ENCODE peak calls at places on chromosomes 6 and 20, in seven cellular contexts. M is H9, W is IMR-90, V is mesenchymal stem cell, F is mesendoderm, I is H1, S is trophoblast cell. A is an unnamed sample.

GRCh38 chr6:19857139-19857538 is 20.0 kb downstream of the ID4 start:
- DNase-seq in M (no peak), W (no peak), V (no peak), F (no peak), I (no peak), S (no peak), A (no peak)

GRCh38 chr20:38377039-38377715 is 30.9 kb downstream of the LBP start:
- DNase-seq in M (no peak), W (no peak), V (no peak), F (no peak), I (no peak), S (no peak), A (no peak)

GRCh38 chr6:114714836-114715507 is 372.1 kb upstream of the HS3ST5 start:
- DNase-seq in M (no peak), W (no peak), V (no peak), F (no peak), I (no peak), S (no peak), A (no peak)

GRCh38 chr6:75296811-75297779 is 12.5 kb upstream of the TMEM30A start:
- DNase-seq in M (no peak), W (peak; percentile 71), V (peak; percentile 75), F (peak; percentile 76), I (no peak), S (peak; percentile 85), A (peak; percentile 68)

GRCh38 chr20:53643031-53643832 is 49.6 kb upstream of the ZNF217 start:
- DNase-seq in M (no peak), W (peak; percentile 80), V (peak; percentile 84), F (peak; percentile 5), I (no peak), S (peak; percentile 79), A (no peak)

GRCh38 chr20:37938181-37938775 is 35.4 kb downstream of the VSTM2L start:
- DNase-seq in M (no peak), W (no peak), V (no peak), F (no peak), I (no peak), S (no peak), A (no peak)

GRCh38 chr6:123439371-123439770 is 197.4 kb downstream of the TRDN start:
- DNase-seq in M (no peak), W (no peak), V (no peak), F (no peak), I (no peak), S (no peak), A (no peak)

GRCh38 chr20:56515657-56516381 is 8.7 kb upstream of the FAM209A start:
- DNase-seq in M (no peak), W (peak; percentile 29), V (peak; percentile 19), F (no peak), I (no peak), S (peak; percentile 18), A (no peak)

GRCh38 chr6:137000825-137001224 is 43.9 kb downstream of the IL20RA start:
- DNase-seq in M (no peak), W (no peak), V (no peak), F (no peak), I (no peak), S (no peak), A (no peak)

GRCh38 chr6:143059616-143060353 is 904 bp upstream of the AIG1 start:
- DNase-seq in M (peak; percentile 37), W (peak; percentile 87), V (peak; percentile 89), F (peak; percentile 55), I (no peak), S (peak; percentile 78), A (no peak)

GRCh38 chr6:63565058-63565726 is 7.1 kb upstream of the LOC128125822 start:
- DNase-seq in M (no peak), W (no peak), V (peak; percentile 45), F (no peak), I (no peak), S (peak; percentile 58), A (no peak)

GRCh38 chr6:167709196-167709595 is 117.5 kb upstream of the AFDN start:
- DNase-seq in M (no peak), W (no peak), V (no peak), F (no peak), I (no peak), S (no peak), A (no peak)

GRCh38 chr20:46713957-46714834 is 4.7 kb downstream of the SLC2A10 start:
- DNase-seq in M (no peak), W (no peak), V (no peak), F (no peak), I (no peak), S (no peak), A (no peak)

GRCh38 chr6:45946887-45947286 is 68.8 kb downstream of the CLIC5 start:
- DNase-seq in M (no peak), W (peak; percentile 12), V (peak; percentile 37), F (no peak), I (no peak), S (peak; percentile 37), A (no peak)

GRCh38 chr6:112502348-112503130 is 155.4 kb downstream of the RFPL4B start:
- DNase-seq in M (no peak), W (peak; percentile 41), V (peak; percentile 47), F (peak; percentile 11), I (no peak), S (peak; percentile 23), A (no peak)

GRCh38 chr20:36784900-36785299 is 11.3 kb upstream of the DSN1 start:
- DNase-seq in M (no peak), W (peak; percentile 39), V (no peak), F (no peak), I (no peak), S (no peak), A (no peak)

GRCh38 chr20:62762376-62762775 is 33.9 kb upstream of the MRGBP start:
- DNase-seq in M (no peak), W (no peak), V (no peak), F (no peak), I (no peak), S (no peak), A (no peak)
- H2BK5ac ChIP-seq in M (no peak overlapping the region), W (no peak overlapping the region), V (no peak overlapping the region), F (no peak overlapping the region), I (no peak overlapping the region), S (no peak overlapping the region), A (peak overlapping the region; percentile 66)

DNA sequence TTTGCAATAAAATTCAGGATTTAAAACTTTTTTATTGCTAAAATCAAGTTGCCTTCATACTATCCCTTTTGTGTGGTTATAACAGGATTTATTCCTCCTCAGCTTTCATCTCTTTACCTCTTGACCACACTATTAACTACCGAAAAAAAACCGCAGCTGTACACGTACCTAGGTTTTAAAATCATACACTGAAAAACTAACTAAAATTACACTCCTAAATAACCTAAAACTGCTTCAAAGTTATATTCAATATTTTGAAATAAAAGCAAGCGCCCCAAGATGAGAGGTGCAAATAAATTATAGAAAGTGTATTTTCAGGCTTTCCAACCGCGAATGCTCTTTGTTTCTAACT is 1.4 kb downstream of the MPC1 start:
- DNase-seq in M (no peak), W (no peak), V (no peak), F (no peak), I (no peak), S (no peak), A (no peak)
- H3K23ac ChIP-seq in M (no peak overlapping the region), W (no peak overlapping the region), V (no peak overlapping the region), F (no peak overlapping the region), I (no peak overlapping the region), S (no peak overlapping the region), A (no peak overlapping the region)

GRCh38 chr6:6740595-6740994 is 152.1 kb downstream of the LY86 start:
- DNase-seq in M (no peak), W (no peak), V (no peak), F (no peak), I (no peak), S (no peak), A (no peak)
- H3K9ac ChIP-seq in M (no peak overlapping the region), W (no peak overlapping the region), V (no peak overlapping the region), F (no peak overlapping the region), I (no peak overlapping the region), S (no peak overlapping the region), A (no peak overlapping the region)

GRCh38 chr6:100260584-100260983 is 204.1 kb downstream of the SIM1 start:
- DNase-seq in M (no peak), W (peak; percentile 6), V (no peak), F (no peak), I (no peak), S (peak; percentile 69), A (no peak)
- H2BK5ac ChIP-seq in M (no peak overlapping the region), W (no peak overlapping the region), V (no peak overlapping the region), F (no peak overlapping the region), I (no peak overlapping the region), S (no peak overlapping the region), A (no peak overlapping the region)

GRCh38 chr6:69232506-69233194 is 564.2 kb downstream of the LMBRD1 start:
- DNase-seq in M (peak; percentile 85), W (peak; percentile 55), V (peak; percentile 76), F (peak; percentile 78), I (no peak), S (peak; percentile 77), A (peak; percentile 78)
- H3K23ac ChIP-seq in M (no peak overlapping the region), W (no peak overlapping the region), V (no peak overlapping the region), F (no peak overlapping the region), I (no peak overlapping the region), S (no peak overlapping the region), A (no peak overlapping the region)

GRCh38 chr6:138483911-138484731 is 15.2 kb downstream of the NHSL1 start:
- DNase-seq in M (no peak), W (no peak), V (no peak), F (no peak), I (no peak), S (no peak), A (no peak)

GRCh38 chr6:138485586-138486248 is 13.6 kb downstream of the NHSL1 start:
- DNase-seq in M (peak; percentile 60), W (no peak), V (no peak), F (peak; percentile 81), I (no peak), S (no peak), A (peak; percentile 54)

GRCh38 chr6:138486249-138487121 is 12.8 kb downstream of the NHSL1 start:
- DNase-seq in M (no peak), W (no peak), V (no peak), F (peak; percentile 81), I (no peak), S (no peak), A (no peak)

GRCh38 chr6:138487122-138487604 is 12.1 kb downstream of the NHSL1 start:
- DNase-seq in M (no peak), W (no peak), V (no peak), F (no peak), I (no peak), S (no peak), A (no peak)

DNA sequence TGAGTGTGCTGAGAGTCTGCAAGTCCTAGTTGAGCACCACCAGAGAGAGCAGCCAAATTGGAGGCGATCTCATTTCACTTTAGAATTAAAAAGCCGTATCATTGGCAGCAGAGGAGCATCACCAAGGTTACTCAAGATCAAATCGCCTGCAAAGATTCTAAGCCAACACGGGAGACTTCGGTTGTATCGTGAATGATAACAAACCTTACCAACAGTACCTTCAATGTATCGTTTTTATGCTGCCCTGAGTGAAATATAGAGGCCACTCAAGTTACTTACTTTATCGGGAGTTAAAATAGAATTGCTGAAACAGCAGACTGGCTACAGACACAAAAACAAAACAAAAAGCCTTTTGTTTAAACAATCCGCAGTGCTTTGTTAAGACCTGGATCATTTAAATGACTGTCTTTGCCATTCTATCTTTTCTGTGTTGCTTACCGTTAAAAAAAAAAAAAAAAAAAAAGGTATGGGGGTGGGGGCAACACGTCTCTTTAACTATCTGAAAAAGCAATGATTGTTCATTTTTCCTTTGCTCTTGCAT is 14.2 kb downstream of the NHSL1 start:
- DNase-seq in M (no peak), W (peak; percentile 8), V (no peak), F (peak; percentile 38), I (no peak), S (no peak), A (peak; percentile 39)
- H3K9ac ChIP-seq in M (no peak overlapping the region), W (no peak overlapping the region), V (peak overlapping the region; percentile 88), F (no peak overlapping the region), I (peak overlapping the region; percentile 33), S (no peak overlapping the region), A (no peak overlapping the region)

GRCh38 chr20:51446656-51447055 is 95.9 kb downstream of the NFATC2 start:
- DNase-seq in M (no peak), W (peak; percentile 86), V (peak; percentile 97), F (peak; percentile 76), I (no peak), S (peak; percentile 71), A (no peak)
- H2BK5ac ChIP-seq in M (no peak overlapping the region), W (no peak overlapping the region), V (no peak overlapping the region), F (no peak overlapping the region), I (no peak overlapping the region), S (peak overlapping the region; percentile 95), A (no peak overlapping the region)

A was measured in neuronal stem cell.